ENCODE peak calls at places on chromosomes 13 and 19, in ten cellular contexts. V, G, Y, S, W, A, N, H, F and L are unnamed samples. For H3K27me3, the result is how much of the 10 kb centered on the place peaks cover.

GRCh38 chr13:43444085-43444484 is 342.7 kb downstream of the ENOX1 start:
- DNase-seq in N (no peak), H (no peak), S (no peak), Y (no peak), G (no peak), V (no peak), A (no peak), F (no peak), W (no peak), L (no peak)

GRCh38 chr19:29769997-29770396 is 41.8 kb upstream of the CCNE1 start:
- DNase-seq in F (no peak), G (no peak), W (no peak), Y (no peak), N (no peak), A (no peak), H (no peak), V (no peak), S (no peak), L (no peak)

GRCh38 chr19:49020342-49020741 is 3.5 kb upstream of the LHB start:
- DNase-seq in Y (no peak), F (no peak), V (no peak), H (no peak), G (no peak), W (no peak), N (no peak), S (no peak), A (no peak), L (peak)

GRCh38 chr19:11375143-11375948 is 880 bp downstream of the SWSAP1 start:
- DNase-seq in Y (peak), W (no peak), G (peak), A (peak), H (peak), N (peak), V (no peak), F (peak), S (peak), L (peak)

GRCh38 chr13:75197803-75198202 is 284.2 kb downstream of the TBC1D4 start:
- DNase-seq in N (no peak), W (no peak), F (no peak), A (no peak), Y (no peak), H (no peak), G (no peak), S (no peak), V (no peak), L (no peak)

GRCh38 chr13:69194130-69194529 is 913.5 kb upstream of the ATXN8OS start:
- DNase-seq in A (no peak), S (no peak), Y (no peak), V (no peak), H (no peak), G (no peak), N (no peak), W (no peak), F (no peak), L (no peak)

GRCh38 chr13:49052801-49053200 is 77.1 kb downstream of the FNDC3A start:
- DNase-seq in N (no peak), Y (no peak), G (no peak), H (no peak), W (peak), S (no peak), V (no peak), F (no peak), A (no peak), L (no peak)

GRCh38 chr13:47903836-47904235 is 97.2 kb downstream of the SUCLA2 start:
- DNase-seq in N (no peak), S (no peak), Y (no peak), W (peak), V (no peak), A (no peak), G (no peak), F (no peak), H (no peak), L (no peak)

GRCh38 chr13:96948127-96948526 is 46.1 kb downstream of the OXGR1 start:
- DNase-seq in G (no peak), F (no peak), N (no peak), A (no peak), S (no peak), W (no peak), H (no peak), V (no peak), Y (no peak), L (no peak)

GRCh38 chr13:86922936-86923335 is 748.2 kb upstream of the SLITRK5 start:
- DNase-seq in S (no peak), H (no peak), Y (no peak), F (no peak), V (no peak), G (no peak), W (no peak), A (no peak), N (no peak), L (no peak)

GRCh38 chr13:45456196-45456972 is 8.4 kb upstream of the COG3 start:
- DNase-seq in N (no peak), W (peak), A (no peak), G (no peak), V (peak), F (no peak), H (no peak), Y (no peak), S (no peak), L (no peak)

GRCh38 chr19:52923782-52924593 is 760 bp upstream of the ZNF888 start:
- DNase-seq in F (peak), A (no peak), W (peak), V (no peak), G (peak), N (peak), Y (peak), H (peak), S (no peak), L (no peak)

GRCh38 chr13:79794936-79795335 is 314.0 kb downstream of the NDFIP2 start:
- DNase-seq in Y (no peak), S (no peak), G (no peak), H (no peak), A (no peak), N (no peak), V (no peak), F (no peak), W (no peak), L (no peak)

GRCh38 chr13:52428295-52428694 is 22.1 kb downstream of the VPS36 start:
- DNase-seq in H (peak), N (no peak), W (no peak), S (peak), A (no peak), V (peak), F (no peak), Y (no peak), G (no peak), L (no peak)

GRCh38 chr13:109191422-109191821 is 562.0 kb downstream of the MYO16 start:
- DNase-seq in V (no peak), G (no peak), H (no peak), F (no peak), S (no peak), N (peak), A (no peak), Y (no peak), W (no peak), L (no peak)

GRCh38 chr13:40434516-40435397 is 231.7 kb downstream of the FOXO1 start:
- DNase-seq in N (no peak), A (no peak), F (no peak), H (no peak), W (no peak), S (no peak), G (no peak), V (no peak), Y (no peak), L (no peak)

GRCh38 chr13:29991343-29991742 is 140.9 kb upstream of the UBL3 start:
- DNase-seq in Y (no peak), N (no peak), G (no peak), F (no peak), W (peak), V (peak), S (no peak), A (no peak), H (no peak), L (no peak)

GRCh38 chr19:12656899-12657571 is 9.5 kb downstream of the MAN2B1 start:
- DNase-seq in S (peak), V (no peak), A (no peak), Y (no peak), W (no peak), F (no peak), H (peak), N (no peak), G (no peak), L (no peak)

GRCh38 chr13:101424381-101425155 is 8.3 kb upstream of the NALCN start:
- DNase-seq in V (peak), S (no peak), H (no peak), F (no peak), N (no peak), W (peak), Y (peak), A (no peak), G (no peak), L (no peak)

GRCh38 chr19:49614096-49614857 is 23.3 kb downstream of the PRR12 start:
- DNase-seq in H (no peak), V (peak), Y (no peak), S (no peak), W (peak), A (no peak), N (no peak), F (no peak), G (no peak), L (no peak)

GRCh38 chr13:28171266-28171665 is 32.9 kb downstream of the PAN3 start:
- DNase-seq in A (no peak), H (no peak), G (no peak), N (no peak), W (no peak), F (no peak), V (no peak), Y (no peak), S (no peak), L (peak)

GRCh38 chr13:31436478-31436877 is 236.7 kb downstream of the B3GLCT start:
- DNase-seq in V (no peak), F (no peak), H (no peak), A (no peak), G (no peak), S (no peak), Y (no peak), W (no peak), N (no peak), L (no peak)

GRCh38 chr13:110486061-110486780 is 75.3 kb downstream of the RAB20 start:
- DNase-seq in W (no peak), V (no peak), H (no peak), N (no peak), F (no peak), G (no peak), S (no peak), Y (no peak), A (peak), L (no peak)

GRCh38 chr19:14111486-14111885 is 6.1 kb downstream of the PRKACA start:
- DNase-seq in N (no peak), F (no peak), W (no peak), V (no peak), Y (no peak), H (no peak), S (no peak), G (no peak), A (no peak), L (no peak)

GRCh38 chr19:18494267-18494607 is 27.6 kb downstream of the ELL start:
- DNase-seq in W (peak), H (no peak), N (no peak), F (no peak), V (no peak), Y (no peak), S (no peak), A (no peak), G (no peak), L (no peak)

DNA sequence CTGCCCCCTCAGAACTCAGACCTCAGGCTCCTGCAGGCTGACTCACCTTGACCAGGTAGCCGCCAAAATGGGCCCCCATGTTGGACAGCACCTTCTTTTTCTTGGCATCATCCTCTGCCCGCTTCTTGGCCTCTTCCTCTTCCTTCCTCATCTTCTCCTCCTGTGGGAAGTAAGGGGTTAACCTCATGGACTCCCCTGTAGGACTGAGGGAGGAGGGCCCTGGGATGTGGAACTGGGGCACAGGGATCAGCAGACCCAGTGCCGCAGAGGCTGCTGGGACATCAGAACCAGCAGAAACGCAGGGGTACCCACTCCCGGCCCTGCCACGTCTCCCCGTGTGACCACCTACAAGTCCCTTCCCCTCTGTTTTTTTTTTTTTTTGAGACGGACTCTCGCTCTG is 11.1 kb downstream of the TNNT1 start:
- DNase-seq in H (no peak), W (no peak), N (no peak), A (no peak), S (no peak), F (no peak), Y (no peak), G (no peak), V (no peak), L (no peak)
- H3K27me3 ChIP-seq in H (under half), W (under half), N (under half), A (under half), S (under half), F (under half), Y (under half), G (half or more), V (under half), L (under half)

GRCh38 chr19:40506099-40506498 is 39.3 kb downstream of the SPTBN4 start:
- DNase-seq in G (no peak), V (no peak), F (no peak), A (no peak), Y (no peak), H (no peak), N (no peak), W (no peak), S (no peak), L (no peak)
- H3K27me3 ChIP-seq in G (under half), V (under half), F (under half), A (half or more), Y (under half), H (under half), N (under half), W (under half), S (under half), L (under half)

DNA sequence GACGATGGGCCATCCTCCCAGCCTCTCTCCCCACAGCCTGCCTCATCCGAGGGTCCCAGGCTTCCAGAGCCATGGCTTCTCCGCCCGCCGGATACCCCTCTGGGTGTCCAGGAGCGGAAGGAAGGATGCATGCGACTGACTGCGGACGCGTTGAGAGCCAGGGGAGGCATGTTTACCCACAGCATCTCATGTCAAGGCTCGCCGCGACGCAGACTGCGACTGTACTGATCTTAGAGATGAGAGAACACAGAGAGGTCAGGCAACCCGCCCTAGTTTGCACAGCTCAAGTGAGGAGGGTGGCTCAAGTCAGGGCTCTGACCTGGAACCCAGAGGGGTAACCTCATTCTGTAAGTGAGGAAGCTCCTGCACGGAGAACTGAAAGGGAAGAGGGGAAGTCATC is 5.5 kb downstream of the PTPRS start:
- DNase-seq in F (no peak), S (no peak), A (no peak), V (no peak), G (no peak), H (no peak), Y (no peak), W (no peak), N (no peak), L (no peak)
- H3K27me3 ChIP-seq in F (half or more), S (under half), A (under half), V (under half), G (half or more), H (under half), Y (under half), W (under half), N (half or more), L (under half)

GRCh38 chr13:76884571-76885202 is 1.5 kb downstream of the KCTD12 start:
- DNase-seq in N (no peak), V (no peak), G (no peak), A (peak), S (peak), W (peak), H (no peak), F (no peak), Y (no peak), L (no peak)
- H3K27me3 ChIP-seq in N (under half), V (under half), G (under half), A (under half), S (under half), W (under half), H (under half), F (under half), Y (under half), L (under half)

GRCh38 chr19:31548941-31549340 is 199.7 kb upstream of the TSHZ3 start:
- DNase-seq in H (peak), S (no peak), Y (no peak), G (no peak), V (peak), A (peak), N (no peak), W (peak), F (no peak), L (peak)

GRCh38 chr19:31541396-31541795 is 192.2 kb upstream of the TSHZ3 start:
- DNase-seq in H (no peak), F (no peak), N (no peak), G (no peak), V (no peak), Y (no peak), W (no peak), S (no peak), A (no peak), L (no peak)

GRCh38 chr19:31545766-31546165 is 196.5 kb upstream of the TSHZ3 start:
- DNase-seq in N (peak), H (no peak), S (no peak), F (no peak), A (no peak), V (no peak), G (no peak), W (no peak), Y (no peak), L (no peak)

GRCh38 chr19:31543456-31543855 is 194.2 kb upstream of the TSHZ3 start:
- DNase-seq in S (no peak), Y (no peak), A (no peak), W (no peak), N (peak), G (no peak), F (no peak), V (no peak), H (no peak), L (no peak)

DNA sequence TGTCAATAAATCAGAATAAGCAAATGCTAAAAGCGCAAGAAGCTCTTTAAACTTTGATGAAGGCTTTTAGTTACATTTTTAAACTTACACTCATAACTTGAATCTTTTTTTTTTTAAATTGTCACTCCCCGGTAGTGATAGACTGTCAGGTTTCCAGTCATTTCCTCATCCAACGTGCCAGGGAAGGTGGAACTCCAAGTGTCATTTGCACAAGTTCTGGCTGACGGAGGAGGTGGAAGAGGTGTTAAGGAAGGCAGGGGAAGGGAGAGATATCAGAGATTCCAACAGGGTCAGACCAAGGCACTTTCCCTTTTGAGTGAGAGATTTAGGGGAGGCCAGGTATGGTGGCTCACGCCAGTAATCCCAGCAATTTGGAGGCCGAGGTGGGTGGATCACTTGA is 197.3 kb upstream of the TSHZ3 start:
- DNase-seq in G (no peak), S (no peak), V (no peak), F (no peak), W (no peak), H (no peak), N (no peak), Y (no peak), A (no peak), L (no peak)
- H3K27me3 ChIP-seq in G (under half), S (under half), V (under half), F (under half), W (under half), H (under half), N (under half), Y (under half), A (half or more), L (under half)

GRCh38 chr19:31354316-31354715 is 5.1 kb upstream of the TSHZ3 start:
- DNase-seq in A (no peak), H (no peak), W (no peak), V (no peak), G (no peak), F (no peak), Y (no peak), S (peak), N (no peak), L (no peak)

GRCh38 chr19:31357315-31357673 is 8.1 kb upstream of the TSHZ3 start:
- DNase-seq in S (no peak), V (no peak), Y (no peak), H (no peak), N (no peak), G (no peak), W (no peak), A (no peak), F (no peak), L (no peak)

GRCh38 chr19:31355330-31356289 is 6.4 kb upstream of the TSHZ3 start:
- DNase-seq in V (no peak), A (no peak), G (no peak), S (peak), N (no peak), F (no peak), W (no peak), H (no peak), Y (no peak), L (no peak)

GRCh38 chr19:31354919-31355318 is 5.7 kb upstream of the TSHZ3 start:
- DNase-seq in H (no peak), V (no peak), N (no peak), S (no peak), F (no peak), A (no peak), Y (no peak), G (no peak), W (no peak), L (no peak)

DNA sequence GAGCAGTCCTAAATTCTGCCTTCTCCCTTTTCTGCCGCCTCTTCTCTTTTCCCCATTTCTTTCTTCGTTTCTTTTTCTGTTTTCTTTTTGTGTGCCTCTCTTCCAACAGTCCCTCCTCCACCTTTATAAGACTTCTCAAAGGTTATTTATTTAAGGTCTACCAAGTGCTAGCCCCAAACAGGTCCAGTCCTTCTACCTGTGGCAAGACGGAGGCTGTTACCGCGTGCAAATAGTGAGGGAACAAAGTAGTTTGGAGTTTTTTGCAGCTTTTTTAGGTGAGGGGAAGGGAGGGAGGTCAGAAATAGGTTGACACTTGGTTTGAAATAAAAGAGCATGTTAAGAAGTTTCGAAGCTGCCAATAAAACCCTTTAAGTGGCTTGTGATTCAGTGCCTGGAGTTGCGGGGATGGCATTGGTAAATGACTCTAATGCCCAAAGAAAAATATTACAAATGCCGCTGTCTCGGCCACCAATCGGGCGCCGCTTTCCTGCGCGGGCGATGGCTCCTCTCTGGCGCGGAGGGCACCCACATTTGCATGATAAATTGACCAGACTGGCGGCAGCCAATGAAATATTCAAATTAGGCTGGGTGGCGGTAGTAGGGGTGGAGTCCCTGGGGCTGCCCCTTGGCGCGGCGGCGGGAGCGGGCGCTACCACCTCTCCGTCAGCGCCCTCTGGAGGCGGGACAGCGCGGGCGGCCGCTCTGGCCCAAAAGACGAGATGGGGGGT is 7.5 kb upstream of the TSHZ3 start:
- DNase-seq in N (peak), Y (no peak), W (no peak), A (peak), V (no peak), H (peak), G (peak), F (peak), S (peak), L (peak)
- H3K27me3 ChIP-seq in N (half or more), Y (under half), W (under half), A (half or more), V (under half), H (under half), G (half or more), F (half or more), S (under half), L (under half)